ENCODE peak calls at places on chromosome 6, in seven cellular contexts. P is A549, R is mammary epithelial cell, I is astrocyte of the spinal cord, Y is psoas muscle, B is brain microvascular endothelial cell, M is HCT116. G is an unnamed sample.

GRCh38 chr6:29553268-29554057 is 6.1 kb downstream of the UBD start:
- DNase-seq in Y (peak), B (peak), I (peak), R (peak), P (no peak), M (no peak), G (no peak)

GRCh38 chr6:4649728-4650127 is 126.5 kb upstream of the CDYL start:
- DNase-seq in Y (no peak), P (no peak), I (no peak), B (no peak), M (no peak), R (peak), G (no peak)

GRCh38 chr6:166998256-166999144 is 697 bp upstream of the CEP43 start:
- DNase-seq in Y (peak), M (no peak), P (no peak), I (no peak), B (peak), R (peak), G (no peak)

GRCh38 chr6:1481326-1481725 is 92.0 kb downstream of the FOXF2 start:
- DNase-seq in B (peak), M (peak), Y (no peak), R (peak), I (peak), P (peak), G (no peak)

GRCh38 chr6:56378966-56379608 is 131.7 kb upstream of the COL21A1 start:
- DNase-seq in I (no peak), P (no peak), B (no peak), M (no peak), Y (no peak), R (peak), G (no peak)

GRCh38 chr6:16473184-16473907 is 235.0 kb downstream of the GMPR start:
- DNase-seq in R (no peak), I (no peak), Y (no peak), M (no peak), B (no peak), P (no peak), G (no peak)

GRCh38 chr6:34056301-34056700 is 89.6 kb downstream of the GRM4 start:
- DNase-seq in M (peak), R (no peak), Y (peak), I (peak), B (peak), P (no peak), G (no peak)

GRCh38 chr6:109456283-109456583 is 661 bp upstream of the MICAL1 start:
- DNase-seq in B (no peak), M (no peak), Y (no peak), R (no peak), P (no peak), I (no peak), G (no peak)

GRCh38 chr6:46440133-46440532 is 51.1 kb downstream of the RCAN2 start:
- DNase-seq in P (no peak), M (no peak), R (no peak), I (peak), B (no peak), Y (no peak), G (no peak)

GRCh38 chr6:169101981-169102380 is 151.7 kb downstream of the THBS2 start:
- DNase-seq in Y (no peak), R (no peak), B (no peak), I (no peak), M (no peak), P (no peak), G (no peak)

GRCh38 chr6:13766201-13766634 is 48.1 kb downstream of the MCUR1 start:
- DNase-seq in P (no peak), Y (no peak), I (peak), B (peak), M (peak), R (peak), G (no peak)

GRCh38 chr6:100296810-100297544 is 167.7 kb downstream of the SIM1 start:
- DNase-seq in I (peak), M (peak), B (peak), P (peak), R (peak), Y (no peak), G (peak)

GRCh38 chr6:16582437-16583150 is 178.7 kb downstream of the ATXN1 start:
- DNase-seq in I (no peak), R (no peak), B (no peak), P (no peak), Y (no peak), M (no peak), G (no peak)

GRCh38 chr6:14501240-14501639 is 383.7 kb downstream of the CD83 start:
- DNase-seq in M (no peak), R (no peak), P (no peak), I (no peak), B (no peak), Y (no peak), G (no peak)

GRCh38 chr6:170293881-170294755 is 3.2 kb upstream of the DLL1 start:
- DNase-seq in P (no peak), I (no peak), M (no peak), Y (no peak), B (no peak), R (no peak), G (no peak)

GRCh38 chr6:147751232-147751631 is 242.7 kb downstream of the SAMD5 start:
- DNase-seq in M (no peak), Y (no peak), B (no peak), I (no peak), R (no peak), P (no peak), G (no peak)

GRCh38 chr6:155247618-155248017 is 16.2 kb upstream of the CLDN20 start:
- DNase-seq in R (peak), I (no peak), Y (no peak), P (peak), M (no peak), B (peak), G (no peak)

GRCh38 chr6:140073456-140073855 is 699.0 kb upstream of the CITED2 start:
- DNase-seq in P (no peak), M (no peak), I (no peak), B (no peak), R (peak), Y (no peak), G (no peak)

GRCh38 chr6:170166511-170167122 is 124.3 kb downstream of the DLL1 start:
- DNase-seq in P (no peak), B (no peak), M (no peak), R (no peak), Y (no peak), I (no peak), G (no peak)

GRCh38 chr6:149867876-149868640 is 3.9 kb upstream of the LRP11 start:
- DNase-seq in Y (no peak), M (no peak), I (no peak), B (no peak), R (peak), P (no peak), G (no peak)

GRCh38 chr6:117919775-117920492 is 12.9 kb downstream of the SLC35F1 start:
- DNase-seq in P (no peak), I (no peak), B (no peak), Y (peak), M (no peak), R (no peak), G (no peak)

GRCh38 chr6:81476881-81477280 is 275.6 kb downstream of the TENT5A start:
- DNase-seq in M (no peak), I (peak), R (no peak), B (peak), Y (no peak), P (no peak), G (no peak)

GRCh38 chr6:41723178-41723935 is 12.1 kb downstream of the TFEB start:
- DNase-seq in B (peak), I (peak), Y (peak), P (peak), R (peak), M (no peak), G (no peak)

GRCh38 chr6:159174263-159174974 is 5.2 kb downstream of the FNDC1 start:
- DNase-seq in R (peak), P (peak), B (peak), I (peak), Y (peak), M (peak), G (peak)

GRCh38 chr6:35919085-35919826 is 1.6 kb downstream of the SRPK1 start:
- DNase-seq in R (peak), I (no peak), P (no peak), B (no peak), M (no peak), Y (no peak), G (no peak)

GRCh38 chr6:5151295-5151954 is 66.3 kb downstream of the PPP1R3G start:
- DNase-seq in P (no peak), Y (no peak), I (no peak), B (no peak), M (no peak), R (no peak), G (no peak)

GRCh38 chr6:42471714-42472113 is 20.0 kb upstream of the TRERF1 start:
- DNase-seq in B (no peak), P (no peak), M (no peak), I (no peak), R (no peak), Y (no peak), G (no peak)

GRCh38 chr6:105136433-105137350 is 43.1 kb downstream of the POPDC3 start:
- DNase-seq in B (peak), Y (peak), R (peak), M (no peak), I (peak), P (peak), G (no peak)

GRCh38 chr6:92538296-92538695 is 881.1 kb downstream of the EPHA7 start:
- DNase-seq in Y (no peak), P (no peak), I (peak), B (no peak), R (no peak), M (no peak), G (no peak)

GRCh38 chr6:106799008-106799952 is 169.9 kb downstream of the QRSL1 start:
- DNase-seq in Y (no peak), B (no peak), R (peak), I (peak), P (peak), M (no peak), G (no peak)

GRCh38 chr6:139290787-139291294 is 957 bp downstream of the TXLNB start:
- DNase-seq in M (no peak), I (peak), B (peak), Y (no peak), R (no peak), P (no peak), G (no peak)

GRCh38 chr6:63904844-63905243 is 269.2 kb downstream of the PHF3 start:
- DNase-seq in I (peak), R (peak), M (no peak), B (peak), Y (no peak), P (no peak), G (no peak)

GRCh38 chr6:133705071-133705470 is 183.8 kb upstream of the TCF21 start:
- DNase-seq in Y (no peak), M (no peak), R (peak), I (peak), B (peak), P (no peak), G (no peak)

GRCh38 chr6:153231048-153231635 is 100.1 kb upstream of the RGS17 start:
- DNase-seq in Y (peak), P (peak), R (peak), B (peak), I (peak), M (peak), G (peak)

GRCh38 chr6:111854683-111855082 is 18.6 kb downstream of the FYN start:
- DNase-seq in R (no peak), I (no peak), M (no peak), B (no peak), P (no peak), Y (no peak), G (no peak)

GRCh38 chr6:45625191-45625664 is 247.5 kb upstream of the SUPT3H start:
- DNase-seq in M (no peak), I (peak), B (peak), P (no peak), R (peak), Y (no peak), G (no peak)

GRCh38 chr6:24919404-24919892 is 16.3 kb downstream of the RIPOR2 start:
- DNase-seq in Y (no peak), P (no peak), R (no peak), M (no peak), I (no peak), B (no peak), G (no peak)

GRCh38 chr6:28353356-28353755 is 3.6 kb downstream of the ZKSCAN3 start:
- DNase-seq in B (no peak), I (no peak), P (no peak), M (no peak), Y (no peak), R (no peak), G (no peak)
- H3K4me3 ChIP-seq in B (no peak), I (no peak), P (no peak), M (peak), Y (peak), R (no peak), G (peak)

GRCh38 chr6:101402618-101403002 is 9.1 kb downstream of the GRIK2 start:
- DNase-seq in M (no peak), Y (no peak), B (no peak), R (no peak), I (no peak), P (no peak), G (no peak)
- H3K4me3 ChIP-seq in M (no peak), Y (no peak), B (peak), R (no peak), I (peak), P (peak), G (no peak)

GRCh38 chr6:18262812-18263560 is 1.3 kb downstream of the DEK start:
- DNase-seq in M (no peak), Y (no peak), R (peak), P (no peak), I (peak), B (no peak), G (no peak)
- H3K4me3 ChIP-seq in M (peak), Y (peak), R (peak), P (peak), I (peak), B (peak), G (peak)

GRCh38 chr6:107846262-107846795 is 22.2 kb upstream of the SCML4 start:
- DNase-seq in B (no peak), P (no peak), M (no peak), I (no peak), Y (no peak), R (no peak), G (no peak)

GRCh38 chr6:107849325-107849724 is 25.2 kb upstream of the SCML4 start:
- DNase-seq in M (no peak), P (no peak), B (no peak), I (no peak), Y (no peak), R (no peak), G (no peak)

GRCh38 chr6:107843400-107843799 is 19.3 kb upstream of the SCML4 start:
- DNase-seq in I (no peak), Y (no peak), R (no peak), B (no peak), P (no peak), M (no peak), G (no peak)

GRCh38 chr6:107845777-107846176 is 21.7 kb upstream of the SCML4 start:
- DNase-seq in I (no peak), B (no peak), M (no peak), R (no peak), Y (no peak), P (no peak), G (no peak)

DNA sequence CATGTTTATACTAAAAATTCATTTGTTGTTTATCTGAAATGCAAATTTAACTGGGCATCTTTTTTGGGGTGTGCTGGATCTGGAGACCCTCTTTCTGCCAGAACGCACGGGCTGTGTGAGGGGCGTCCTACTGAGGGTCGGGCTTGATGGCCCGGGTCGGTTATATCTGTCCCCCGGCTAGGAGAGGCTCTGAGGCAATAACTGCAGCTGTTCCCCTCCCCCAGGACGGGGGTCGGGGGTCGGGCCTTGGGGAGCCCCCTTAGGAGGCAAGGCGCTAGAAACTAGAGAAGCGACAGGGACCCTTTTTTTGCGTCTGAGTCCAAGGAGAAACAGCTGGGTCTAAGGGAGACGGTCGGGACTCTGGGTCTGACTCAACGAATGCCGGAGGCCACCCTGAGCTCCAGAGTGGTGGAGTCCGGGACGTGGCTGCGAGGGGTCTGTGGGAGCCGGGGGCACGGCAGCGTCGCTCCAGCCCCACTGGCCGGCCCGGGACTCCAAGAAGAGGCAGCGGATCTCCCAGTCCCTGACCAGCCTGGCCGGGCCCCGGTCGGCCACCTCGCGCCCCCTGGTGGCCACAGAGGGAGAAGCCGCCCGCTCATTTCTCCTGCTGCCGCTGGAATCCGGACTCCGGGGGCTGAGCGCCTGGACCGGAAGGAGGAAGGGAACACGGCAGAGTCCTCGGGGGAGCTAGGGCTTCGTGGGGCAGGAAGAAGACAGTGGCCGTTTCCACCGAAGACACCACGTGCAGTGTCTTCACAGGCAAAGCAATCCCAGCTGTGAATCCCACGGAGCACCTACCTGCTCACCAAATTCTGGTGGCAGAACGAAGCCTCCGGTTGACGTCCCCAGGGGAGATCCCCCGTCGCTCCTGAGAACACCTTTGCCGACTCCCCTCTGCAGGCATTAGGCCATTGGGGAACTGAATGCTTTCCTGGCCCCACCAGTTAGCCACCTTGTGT is 24.0 kb upstream of the SCML4 start:
- DNase-seq in R (peak), P (peak), I (peak), M (peak), Y (peak), B (peak), G (peak)
- H3K4me3 ChIP-seq in R (peak), P (peak), I (peak), M (peak), Y (peak), B (peak), G (peak)